ENCODE peak calls at places on chromosomes 5 and 9, in seven cellular contexts. C is upper lobe of right lung; I is GM23248; K is hepatocyte; G is aorta; E is effector memory CD4-positive, alpha-beta T cell; N is psoas muscle. A is an unnamed sample.

GRCh38 chr9:136821333-136822031 is 13.7 kb downstream of the RABL6 start:
- DNase-seq in C (no peak), I (peak), K (no peak), G (peak), E (no peak), N (no peak), A (no peak)

GRCh38 chr5:150107909-150108447 is 21.6 kb upstream of the CSF1R start:
- DNase-seq in C (peak), I (peak), K (peak), G (no peak), E (no peak), N (no peak), A (no peak)

GRCh38 chr5:150557507-150557872 is 49.6 kb downstream of the NDST1 start:
- DNase-seq in C (no peak), I (peak), K (no peak), G (no peak), E (no peak), N (peak), A (no peak)

GRCh38 chr5:100550531-100551036 is 15.4 kb downstream of the FAM174A start:
- DNase-seq in C (no peak), I (peak), K (no peak), G (no peak), E (no peak), N (peak), A (no peak)

GRCh38 chr5:54654211-54654610 is 136.7 kb downstream of the SNX18 start:
- DNase-seq in C (no peak), I (peak), K (no peak), G (no peak), E (no peak), N (no peak), A (no peak)

GRCh38 chr5:39586185-39586584 is 161.4 kb upstream of the DAB2 start:
- DNase-seq in C (no peak), I (no peak), K (no peak), G (no peak), E (no peak), N (no peak), A (no peak)

GRCh38 chr9:131666779-131667178 is 73.1 kb downstream of the RAPGEF1 start:
- DNase-seq in C (no peak), I (no peak), K (no peak), G (no peak), E (peak), N (no peak), A (no peak)

GRCh38 chr9:115362101-115362500 is 244.1 kb upstream of the TNC start:
- DNase-seq in C (no peak), I (no peak), K (no peak), G (no peak), E (no peak), N (no peak), A (no peak)

GRCh38 chr5:140262839-140263238 is 40.1 kb downstream of the PFDN1 start:
- DNase-seq in C (no peak), I (no peak), K (no peak), G (no peak), E (no peak), N (no peak), A (no peak)

GRCh38 chr9:96460470-96460869 is 10.5 kb downstream of the HABP4 start:
- DNase-seq in C (no peak), I (peak), K (no peak), G (no peak), E (no peak), N (no peak), A (no peak)

GRCh38 chr5:97832645-97833296 is 649.7 kb upstream of the RIOK2 start:
- DNase-seq in C (no peak), I (no peak), K (no peak), G (no peak), E (no peak), N (no peak), A (no peak)

GRCh38 chr9:122151267-122151828 is 8.2 kb downstream of the NDUFA8 start:
- DNase-seq in C (no peak), I (no peak), K (no peak), G (no peak), E (no peak), N (peak), A (no peak)

GRCh38 chr5:158938181-158938580 is 161.5 kb downstream of the EBF1 start:
- DNase-seq in C (no peak), I (no peak), K (no peak), G (no peak), E (no peak), N (no peak), A (no peak)

GRCh38 chr5:72494700-72495124 is 12.5 kb downstream of the ZNF366 start:
- DNase-seq in C (no peak), I (peak), K (no peak), G (no peak), E (no peak), N (no peak), A (no peak)

GRCh38 chr5:131682175-131682574 is 47.1 kb upstream of the RAPGEF6 start:
- DNase-seq in C (no peak), I (no peak), K (no peak), G (no peak), E (no peak), N (no peak), A (no peak)

GRCh38 chr5:131677115-131677514 is 42.1 kb upstream of the RAPGEF6 start:
- DNase-seq in C (no peak), I (no peak), K (no peak), G (no peak), E (no peak), N (no peak), A (no peak)

GRCh38 chr5:131682824-131683223 is 47.8 kb upstream of the RAPGEF6 start:
- DNase-seq in C (no peak), I (no peak), K (no peak), G (no peak), E (no peak), N (no peak), A (no peak)

GRCh38 chr5:131684051-131684450 is 49.0 kb upstream of the RAPGEF6 start:
- DNase-seq in C (no peak), I (peak), K (no peak), G (no peak), E (no peak), N (no peak), A (no peak)

DNA sequence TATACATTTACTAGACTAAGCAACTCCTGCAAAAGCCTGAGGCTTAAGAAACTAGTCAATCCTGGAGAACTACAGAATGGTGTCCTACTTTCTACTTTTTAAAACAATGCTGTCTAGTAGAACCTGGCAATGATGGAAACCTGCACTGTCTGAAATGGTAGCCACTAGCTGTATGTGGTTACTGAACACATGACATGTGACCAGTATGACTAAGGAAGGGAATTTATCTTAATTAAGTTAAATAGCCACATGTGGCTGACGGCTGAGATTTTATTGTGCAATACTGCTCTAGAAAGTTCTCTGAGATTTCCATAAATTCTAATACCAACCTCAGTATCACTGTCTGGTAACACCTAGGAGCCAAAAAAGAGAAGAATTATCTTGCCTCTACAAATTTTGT is 44.9 kb upstream of the RAPGEF6 start:
- DNase-seq in C (no peak), I (peak), K (peak), G (no peak), E (no peak), N (no peak), A (no peak)
- H3K27ac ChIP-seq in C (no peak), I (peak), K (peak), G (no peak), E (no peak), N (no peak), A (no peak)

DNA sequence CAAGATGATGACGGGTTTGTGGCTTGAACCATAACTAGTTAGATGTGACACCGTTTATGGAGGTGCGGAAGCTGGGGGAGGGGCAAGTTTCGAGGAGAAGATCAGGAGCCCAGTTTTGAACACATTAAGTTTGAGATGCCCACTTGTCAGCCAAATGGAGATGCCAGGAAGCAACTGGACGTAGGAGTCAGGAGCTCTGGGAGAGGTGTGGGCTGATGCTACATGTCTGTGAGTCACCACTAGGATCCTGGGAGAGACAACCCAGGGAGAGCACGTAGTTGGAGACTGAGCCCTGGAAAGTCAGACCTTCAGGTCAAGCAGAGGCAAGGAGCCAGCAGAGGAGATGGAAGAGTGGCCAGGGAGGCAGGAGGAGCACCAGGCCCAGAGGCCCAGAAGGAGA is 48.8 kb upstream of the SLC25A51 start:
- DNase-seq in C (no peak), I (peak), K (no peak), G (no peak), E (no peak), N (no peak), A (peak)
- H3K27ac ChIP-seq in C (no peak), I (peak), K (no peak), G (peak), E (no peak), N (peak), A (no peak)

GRCh38 chr5:16774806-16775205 is 158.0 kb upstream of the RETREG1 start:
- DNase-seq in C (no peak), I (no peak), K (no peak), G (no peak), E (no peak), N (no peak), A (no peak)

GRCh38 chr5:16777432-16777831 is 158.7 kb downstream of the MYO10 start:
- DNase-seq in C (no peak), I (no peak), K (no peak), G (no peak), E (no peak), N (no peak), A (no peak)

GRCh38 chr5:16782227-16782626 is 153.9 kb downstream of the MYO10 start:
- DNase-seq in C (no peak), I (no peak), K (no peak), G (no peak), E (no peak), N (no peak), A (no peak)

GRCh38 chr5:16773990-16774389 is 157.2 kb upstream of the RETREG1 start:
- DNase-seq in C (no peak), I (peak), K (no peak), G (no peak), E (no peak), N (no peak), A (no peak)

DNA sequence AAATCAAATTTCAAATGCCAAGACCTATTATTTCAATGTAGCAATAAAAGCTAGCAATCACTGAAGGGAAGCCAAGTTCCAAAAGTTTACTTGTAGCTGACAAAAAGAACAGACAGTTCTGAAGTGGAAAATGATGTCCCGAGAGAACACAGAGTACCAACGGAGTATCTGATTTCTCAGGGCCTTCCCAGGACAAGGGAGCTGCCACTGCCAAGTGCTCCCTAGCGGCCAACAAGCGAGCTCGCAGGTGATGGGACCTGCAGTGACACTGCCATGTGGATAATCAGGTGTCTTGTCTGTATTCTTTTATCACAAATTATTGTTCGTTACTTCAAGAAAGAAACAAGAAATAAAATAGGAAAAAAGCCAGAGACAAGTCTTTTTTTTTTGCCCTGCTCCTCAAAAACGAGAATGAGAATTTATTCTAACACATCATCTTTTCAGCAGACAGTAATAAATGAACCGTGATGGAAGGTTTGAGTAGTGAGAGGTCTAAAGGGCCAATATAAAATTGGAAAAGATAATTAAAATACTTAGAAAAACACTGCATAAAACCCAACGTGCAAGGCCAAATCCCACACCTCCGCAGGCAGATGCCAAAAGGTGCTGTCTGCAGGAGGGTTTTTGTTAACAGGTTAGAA is 159.4 kb downstream of the MYO10 start:
- DNase-seq in C (no peak), I (no peak), K (peak), G (no peak), E (no peak), N (peak), A (no peak)
- H3K27ac ChIP-seq in C (peak), I (peak), K (no peak), G (no peak), E (no peak), N (peak), A (peak)

DNA sequence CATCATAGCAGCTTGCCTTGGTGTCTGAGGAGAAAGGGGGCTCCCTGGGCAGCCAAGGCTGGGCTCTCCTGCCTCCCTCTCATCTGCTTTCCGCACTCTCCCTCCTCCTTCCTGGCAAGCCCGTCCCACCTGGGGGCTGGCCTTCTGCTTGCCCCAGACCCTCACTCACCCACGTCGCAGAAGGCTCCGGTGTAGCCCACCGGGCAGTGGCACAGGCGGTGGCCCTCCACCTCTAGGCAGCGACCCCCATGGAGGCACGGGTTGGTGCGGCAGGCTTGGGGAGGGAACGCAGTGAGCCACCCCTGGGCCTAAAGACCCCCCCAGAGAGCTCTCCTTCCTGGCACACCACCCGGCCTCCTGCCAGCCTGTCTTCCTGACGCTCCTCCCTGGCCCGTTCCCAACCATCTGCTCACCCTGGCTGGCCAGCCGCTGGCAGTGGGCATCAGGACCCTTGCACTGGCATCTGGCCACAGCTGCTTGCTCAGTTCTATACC is 4.2 kb upstream of the PFN3 start:
- DNase-seq in C (no peak), I (no peak), K (no peak), G (no peak), E (no peak), N (no peak), A (no peak)
- H3K27ac ChIP-seq in C (no peak), I (no peak), K (no peak), G (no peak), E (peak), N (no peak), A (no peak)

A was measured in lower lobe of right lung.